ENCODE peak calls at places on chromosomes 11 and 22, in eight cellular contexts. One of them, this sample, is unnamed.

GRCh38 chr11:116859175-116859574 is 21.8 kb upstream of the APOA1 start:
- DNase-seq in H1: no peak
- DNase-seq in GM06990: no peak
- DNase-seq in foreskin fibroblast: no peak
- DNase-seq in fibroblast of lung: no peak
- DNase-seq in tibial nerve: no peak
- DNase-seq in GM12865: no peak
- DNase-seq in A549: no peak
- DNase-seq in this sample: no peak

GRCh38 chr22:22918297-22918965 is 30.8 kb downstream of the IGLL5 start:
- DNase-seq in tibial nerve: no peak
- DNase-seq in foreskin fibroblast: no peak
- DNase-seq in GM12865: no peak
- DNase-seq in GM06990: no peak
- DNase-seq in A549: no peak
- DNase-seq in fibroblast of lung: no peak
- DNase-seq in H1: no peak
- DNase-seq in this sample: no peak

GRCh38 chr11:62806611-62807121 is 1.4 kb upstream of the NXF1 start:
- DNase-seq in tibial nerve: no peak
- DNase-seq in GM12865: no peak
- DNase-seq in foreskin fibroblast: peak
- DNase-seq in fibroblast of lung: peak
- DNase-seq in H1: no peak
- DNase-seq in GM06990: no peak
- DNase-seq in A549: no peak
- DNase-seq in this sample: peak

GRCh38 chr11:280762-281485 is 2.7 kb downstream of the NLRP6 start:
- DNase-seq in GM12865: no peak
- DNase-seq in fibroblast of lung: no peak
- DNase-seq in foreskin fibroblast: peak
- DNase-seq in H1: no peak
- DNase-seq in GM06990: no peak
- DNase-seq in tibial nerve: no peak
- DNase-seq in A549: peak
- DNase-seq in this sample: no peak

GRCh38 chr11:27213232-27213660 is 149.8 kb downstream of the CCDC34 start:
- DNase-seq in tibial nerve: no peak
- DNase-seq in GM06990: no peak
- DNase-seq in GM12865: peak
- DNase-seq in A549: no peak
- DNase-seq in fibroblast of lung: peak
- DNase-seq in foreskin fibroblast: peak
- DNase-seq in H1: no peak
- DNase-seq in this sample: peak

GRCh38 chr11:128226106-128226716 is 361.1 kb downstream of the ETS1 start:
- DNase-seq in GM12865: no peak
- DNase-seq in foreskin fibroblast: no peak
- DNase-seq in A549: no peak
- DNase-seq in H1: no peak
- DNase-seq in tibial nerve: no peak
- DNase-seq in fibroblast of lung: no peak
- DNase-seq in GM06990: no peak
- DNase-seq in this sample: no peak

GRCh38 chr11:126282361-126282741 is 542 bp upstream of the TIRAP start:
- DNase-seq in GM06990: peak
- DNase-seq in fibroblast of lung: peak
- DNase-seq in tibial nerve: no peak
- DNase-seq in foreskin fibroblast: peak
- DNase-seq in GM12865: peak
- DNase-seq in A549: no peak
- DNase-seq in H1: no peak
- DNase-seq in this sample: peak

GRCh38 chr11:112310414-112310813 is 49.8 kb upstream of the PLET1 start:
- DNase-seq in A549: peak
- DNase-seq in fibroblast of lung: no peak
- DNase-seq in GM12865: no peak
- DNase-seq in GM06990: no peak
- DNase-seq in H1: no peak
- DNase-seq in tibial nerve: no peak
- DNase-seq in foreskin fibroblast: peak
- DNase-seq in this sample: peak

GRCh38 chr11:106131998-106132397 is 54.5 kb downstream of the AASDHPPT start:
- DNase-seq in A549: no peak
- DNase-seq in tibial nerve: no peak
- DNase-seq in fibroblast of lung: no peak
- DNase-seq in H1: no peak
- DNase-seq in foreskin fibroblast: no peak
- DNase-seq in GM12865: no peak
- DNase-seq in GM06990: no peak
- DNase-seq in this sample: no peak

GRCh38 chr22:33270596-33270995 is 212.4 kb upstream of the SYN3 start:
- DNase-seq in A549: no peak
- DNase-seq in fibroblast of lung: no peak
- DNase-seq in GM06990: no peak
- DNase-seq in foreskin fibroblast: no peak
- DNase-seq in H1: no peak
- DNase-seq in GM12865: no peak
- DNase-seq in tibial nerve: no peak
- DNase-seq in this sample: no peak

GRCh38 chr11:41201156-41201555 is 258.3 kb downstream of the LRRC4C start:
- DNase-seq in fibroblast of lung: peak
- DNase-seq in GM06990: no peak
- DNase-seq in GM12865: peak
- DNase-seq in A549: peak
- DNase-seq in foreskin fibroblast: peak
- DNase-seq in H1: peak
- DNase-seq in tibial nerve: no peak
- DNase-seq in this sample: peak

GRCh38 chr11:94652735-94653284 is 85.6 kb downstream of the PIWIL4 start:
- DNase-seq in foreskin fibroblast: no peak
- DNase-seq in H1: no peak
- DNase-seq in fibroblast of lung: no peak
- DNase-seq in GM12865: no peak
- DNase-seq in GM06990: no peak
- DNase-seq in A549: no peak
- DNase-seq in tibial nerve: no peak
- DNase-seq in this sample: no peak

GRCh38 chr22:41638124-41638523 is 17.0 kb downstream of the XRCC6 start:
- DNase-seq in GM06990: no peak
- DNase-seq in tibial nerve: no peak
- DNase-seq in A549: peak
- DNase-seq in fibroblast of lung: no peak
- DNase-seq in GM12865: no peak
- DNase-seq in H1: no peak
- DNase-seq in foreskin fibroblast: no peak
- DNase-seq in this sample: no peak

GRCh38 chr11:95641506-95641905 is 148.1 kb downstream of the FAM76B start:
- DNase-seq in foreskin fibroblast: no peak
- DNase-seq in H1: no peak
- DNase-seq in tibial nerve: peak
- DNase-seq in A549: no peak
- DNase-seq in GM06990: peak
- DNase-seq in fibroblast of lung: no peak
- DNase-seq in GM12865: peak
- DNase-seq in this sample: no peak

GRCh38 chr11:103850419-103851165 is 185.8 kb upstream of the DDI1 start:
- DNase-seq in tibial nerve: no peak
- DNase-seq in GM12865: no peak
- DNase-seq in A549: no peak
- DNase-seq in foreskin fibroblast: no peak
- DNase-seq in fibroblast of lung: peak
- DNase-seq in H1: no peak
- DNase-seq in GM06990: no peak
- DNase-seq in this sample: no peak

GRCh38 chr22:45212306-45212709 is 28.4 kb downstream of the KIAA0930 start:
- DNase-seq in tibial nerve: no peak
- DNase-seq in GM06990: no peak
- DNase-seq in GM12865: no peak
- DNase-seq in A549: peak
- DNase-seq in fibroblast of lung: peak
- DNase-seq in H1: no peak
- DNase-seq in foreskin fibroblast: peak
- DNase-seq in this sample: peak

GRCh38 chr11:67369801-67370284 is 3.6 kb downstream of the CLCF1 start:
- DNase-seq in tibial nerve: no peak
- DNase-seq in H1: no peak
- DNase-seq in GM12865: no peak
- DNase-seq in GM06990: no peak
- DNase-seq in A549: no peak
- DNase-seq in foreskin fibroblast: peak
- DNase-seq in fibroblast of lung: no peak
- DNase-seq in this sample: peak

DNA sequence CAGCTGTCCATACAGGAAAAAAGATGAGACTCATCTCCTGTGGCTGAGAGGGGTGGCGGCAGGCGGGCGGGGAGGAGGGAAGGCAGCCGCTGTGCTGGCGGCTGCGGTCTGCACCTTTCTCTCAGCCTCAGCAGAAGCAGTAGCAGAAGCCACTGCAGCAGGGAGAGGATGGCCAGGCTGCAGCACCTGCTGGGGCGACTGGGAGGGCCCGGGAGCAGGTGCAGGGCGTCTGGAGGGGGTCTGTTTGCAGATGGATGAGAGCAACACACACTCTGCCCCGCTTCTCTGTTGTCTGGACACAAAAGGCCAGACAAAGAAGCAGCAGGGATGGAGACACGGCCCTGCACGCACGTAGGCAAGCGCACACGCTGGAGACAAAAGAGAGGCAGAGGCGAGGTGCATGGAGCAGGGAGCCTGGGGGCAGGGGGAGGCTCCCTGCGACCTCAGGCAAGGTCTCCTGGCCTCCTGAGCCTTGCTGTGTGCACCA is 9.3 kb upstream of the MIAT start:
- DNase-seq in H1: peak
- DNase-seq in GM06990: no peak
- DNase-seq in GM12865: peak
- DNase-seq in tibial nerve: no peak
- DNase-seq in foreskin fibroblast: no peak
- DNase-seq in fibroblast of lung: no peak
- DNase-seq in A549: no peak
- DNase-seq in this sample: no peak
- H3K4me3 ChIP-seq in H1: peak
- H3K4me3 ChIP-seq in GM06990: no peak
- H3K4me3 ChIP-seq in GM12865: no peak
- H3K4me3 ChIP-seq in tibial nerve: no peak
- H3K4me3 ChIP-seq in foreskin fibroblast: no peak
- H3K4me3 ChIP-seq in fibroblast of lung: no peak
- H3K4me3 ChIP-seq in A549: no peak
- H3K4me3 ChIP-seq in this sample: no peak

GRCh38 chr11:64848214-64848778 is 3.8 kb upstream of the CDC42BPG start:
- DNase-seq in GM12865: no peak
- DNase-seq in tibial nerve: no peak
- DNase-seq in foreskin fibroblast: no peak
- DNase-seq in A549: no peak
- DNase-seq in H1: no peak
- DNase-seq in GM06990: no peak
- DNase-seq in fibroblast of lung: no peak
- DNase-seq in this sample: no peak

GRCh38 chr11:64849600-64850356 is 5.3 kb upstream of the CDC42BPG start:
- DNase-seq in H1: no peak
- DNase-seq in A549: no peak
- DNase-seq in GM06990: no peak
- DNase-seq in GM12865: no peak
- DNase-seq in tibial nerve: no peak
- DNase-seq in fibroblast of lung: peak
- DNase-seq in foreskin fibroblast: peak
- DNase-seq in this sample: peak

GRCh38 chr11:64850979-64851567 is 6.6 kb upstream of the CDC42BPG start:
- DNase-seq in H1: no peak
- DNase-seq in fibroblast of lung: peak
- DNase-seq in GM12865: peak
- DNase-seq in tibial nerve: no peak
- DNase-seq in A549: no peak
- DNase-seq in foreskin fibroblast: peak
- DNase-seq in GM06990: peak
- DNase-seq in this sample: peak

GRCh38 chr11:64846998-64847666 is 2.7 kb upstream of the CDC42BPG start:
- DNase-seq in tibial nerve: peak
- DNase-seq in foreskin fibroblast: peak
- DNase-seq in GM06990: peak
- DNase-seq in GM12865: peak
- DNase-seq in H1: peak
- DNase-seq in fibroblast of lung: peak
- DNase-seq in A549: peak
- DNase-seq in this sample: peak

GRCh38 chr11:64848779-64849599 is 4.5 kb upstream of the CDC42BPG start:
- DNase-seq in fibroblast of lung: no peak
- DNase-seq in tibial nerve: no peak
- DNase-seq in A549: no peak
- DNase-seq in GM06990: no peak
- DNase-seq in H1: no peak
- DNase-seq in GM12865: peak
- DNase-seq in foreskin fibroblast: no peak
- DNase-seq in this sample: no peak
- TF ChIP-seq CTCF in fibroblast of lung: no peak
- TF ChIP-seq CTCF in tibial nerve: no peak
- TF ChIP-seq CTCF in A549: peak
- TF ChIP-seq CTCF in GM06990: peak
- TF ChIP-seq CTCF in H1: peak
- TF ChIP-seq CTCF in GM12865: no peak
- TF ChIP-seq CTCF in foreskin fibroblast: no peak
- TF ChIP-seq CTCF in this sample: no peak

DNA sequence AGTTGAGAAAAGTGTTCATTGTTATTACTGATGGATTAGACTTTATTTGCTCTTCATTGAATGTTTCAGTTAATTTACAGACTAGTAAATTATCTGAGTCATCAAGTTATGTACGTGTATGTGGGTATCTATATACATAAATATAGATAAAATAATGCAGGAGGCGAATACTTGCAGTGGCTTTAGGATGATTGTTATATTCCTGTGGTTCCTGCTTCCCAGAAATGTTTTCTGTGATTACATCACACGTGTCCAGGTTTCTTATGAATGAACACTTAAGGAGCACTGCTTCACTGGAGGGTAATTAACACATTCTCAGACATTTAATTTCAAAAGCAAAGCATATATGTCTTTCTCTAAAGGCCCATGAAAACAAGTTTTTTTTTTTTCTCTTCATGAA is 28.4 kb downstream of the YAP1 start:
- DNase-seq in A549: no peak
- DNase-seq in fibroblast of lung: peak
- DNase-seq in GM06990: no peak
- DNase-seq in H1: no peak
- DNase-seq in GM12865: no peak
- DNase-seq in foreskin fibroblast: peak
- DNase-seq in tibial nerve: no peak
- DNase-seq in this sample: peak
- H3K4me3 ChIP-seq in A549: no peak
- H3K4me3 ChIP-seq in fibroblast of lung: peak
- H3K4me3 ChIP-seq in GM06990: no peak
- H3K4me3 ChIP-seq in H1: no peak
- H3K4me3 ChIP-seq in GM12865: no peak
- H3K4me3 ChIP-seq in foreskin fibroblast: no peak
- H3K4me3 ChIP-seq in tibial nerve: no peak
- H3K4me3 ChIP-seq in this sample: no peak

DNA sequence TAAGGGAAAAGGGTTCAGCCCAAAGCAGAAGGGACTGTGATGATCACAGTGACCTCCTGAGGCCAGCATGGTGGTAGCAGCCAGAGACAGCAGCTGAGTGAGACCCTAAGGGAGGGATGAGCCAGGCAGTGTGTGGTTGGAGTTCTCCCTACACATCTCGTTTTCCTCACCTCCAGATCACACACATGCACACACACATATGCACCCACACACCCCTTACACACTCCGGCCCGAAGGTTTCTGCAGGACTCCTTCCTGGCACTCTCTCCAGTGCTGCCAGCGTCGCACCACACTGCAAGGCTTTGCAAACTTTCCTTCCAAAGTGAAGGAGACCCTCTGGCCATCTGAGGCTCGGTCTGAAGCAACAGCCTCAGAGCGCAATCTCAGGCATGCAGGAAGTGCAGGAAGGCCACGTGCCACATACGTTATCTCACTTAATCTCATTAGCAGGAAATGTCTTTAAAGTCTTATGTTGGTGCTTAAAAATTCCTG is 26.9 kb upstream of the TP53I11 start:
- DNase-seq in foreskin fibroblast: no peak
- DNase-seq in GM06990: no peak
- DNase-seq in fibroblast of lung: no peak
- DNase-seq in H1: no peak
- DNase-seq in A549: peak
- DNase-seq in GM12865: no peak
- DNase-seq in tibial nerve: no peak
- DNase-seq in this sample: peak
- TF ChIP-seq CTCF in foreskin fibroblast: peak
- TF ChIP-seq CTCF in GM06990: peak
- TF ChIP-seq CTCF in fibroblast of lung: peak
- TF ChIP-seq CTCF in H1: peak
- TF ChIP-seq CTCF in A549: peak
- TF ChIP-seq CTCF in GM12865: no peak
- TF ChIP-seq CTCF in tibial nerve: no peak
- TF ChIP-seq CTCF in this sample: peak